ENCODE peak calls at places on chromosome 6, in five cellular contexts. One of them, this sample, is unnamed.

GRCh38 chr6:7920425-7920824 is 9.8 kb upstream of the TXNDC5 start:
- DNase-seq in CD8-positive, alpha-beta T cell: no peak
- DNase-seq in mammary epithelial cell: peak; percentile 73
- DNase-seq in cardiac muscle cell: no peak
- DNase-seq in small intestine: no peak
- DNase-seq in this sample: no peak

GRCh38 chr6:120355822-120356221 is 978.5 kb downstream of the TBC1D32 start:
- DNase-seq in cardiac muscle cell: peak; percentile 43
- DNase-seq in small intestine: no peak
- DNase-seq in CD8-positive, alpha-beta T cell: no peak
- DNase-seq in mammary epithelial cell: peak; percentile 35
- DNase-seq in this sample: no peak

GRCh38 chr6:111484655-111484974 is 1.6 kb upstream of the REV3L start:
- DNase-seq in small intestine: peak; percentile 18
- DNase-seq in CD8-positive, alpha-beta T cell: no peak
- DNase-seq in mammary epithelial cell: no peak
- DNase-seq in cardiac muscle cell: no peak
- DNase-seq in this sample: no peak

GRCh38 chr6:170221052-170221752 is 69.7 kb downstream of the DLL1 start:
- DNase-seq in small intestine: no peak
- DNase-seq in cardiac muscle cell: no peak
- DNase-seq in CD8-positive, alpha-beta T cell: no peak
- DNase-seq in mammary epithelial cell: no peak
- DNase-seq in this sample: no peak

GRCh38 chr6:160863782-160864181 is 127.8 kb upstream of the MAP3K4 start:
- DNase-seq in cardiac muscle cell: no peak
- DNase-seq in small intestine: no peak
- DNase-seq in mammary epithelial cell: no peak
- DNase-seq in CD8-positive, alpha-beta T cell: no peak
- DNase-seq in this sample: no peak

GRCh38 chr6:122871079-122871478 is 82.0 kb downstream of the SMPDL3A start:
- DNase-seq in cardiac muscle cell: peak; percentile 3
- DNase-seq in CD8-positive, alpha-beta T cell: no peak
- DNase-seq in small intestine: no peak
- DNase-seq in mammary epithelial cell: no peak
- DNase-seq in this sample: no peak

GRCh38 chr6:42784739-42785498 is 3.1 kb downstream of the BICRAL start:
- DNase-seq in cardiac muscle cell: no peak
- DNase-seq in mammary epithelial cell: no peak
- DNase-seq in CD8-positive, alpha-beta T cell: no peak
- DNase-seq in small intestine: no peak
- DNase-seq in this sample: no peak

GRCh38 chr6:110530671-110531070 is 54.3 kb upstream of the SLC22A16 start:
- DNase-seq in mammary epithelial cell: peak; percentile 80
- DNase-seq in CD8-positive, alpha-beta T cell: no peak
- DNase-seq in small intestine: peak; percentile 21
- DNase-seq in cardiac muscle cell: no peak
- DNase-seq in this sample: no peak

GRCh38 chr6:113488812-113489685 is 368.1 kb upstream of the MARCKS start:
- DNase-seq in mammary epithelial cell: no peak
- DNase-seq in CD8-positive, alpha-beta T cell: no peak
- DNase-seq in cardiac muscle cell: no peak
- DNase-seq in small intestine: peak; percentile 19
- DNase-seq in this sample: no peak

GRCh38 chr6:155883741-155884140 is 428.1 kb upstream of the NOX3 start:
- DNase-seq in small intestine: no peak
- DNase-seq in cardiac muscle cell: peak; percentile 18
- DNase-seq in mammary epithelial cell: no peak
- DNase-seq in CD8-positive, alpha-beta T cell: no peak
- DNase-seq in this sample: no peak

GRCh38 chr6:122008105-122009100 is 391.0 kb upstream of the HSF2 start:
- DNase-seq in mammary epithelial cell: no peak
- DNase-seq in cardiac muscle cell: peak; percentile 54
- DNase-seq in small intestine: no peak
- DNase-seq in CD8-positive, alpha-beta T cell: no peak
- DNase-seq in this sample: no peak

GRCh38 chr6:158819977-158820632 is 937 bp upstream of the EZR start:
- DNase-seq in cardiac muscle cell: no peak
- DNase-seq in CD8-positive, alpha-beta T cell: no peak
- DNase-seq in small intestine: no peak
- DNase-seq in mammary epithelial cell: peak; percentile 46
- DNase-seq in this sample: no peak

GRCh38 chr6:35895560-35895959 is 25.3 kb downstream of the SRPK1 start:
- DNase-seq in small intestine: no peak
- DNase-seq in cardiac muscle cell: no peak
- DNase-seq in mammary epithelial cell: peak; percentile 49
- DNase-seq in CD8-positive, alpha-beta T cell: no peak
- DNase-seq in this sample: no peak

GRCh38 chr6:116206231-116206903 is 47.5 kb downstream of the TSPYL4 start:
- DNase-seq in small intestine: no peak
- DNase-seq in cardiac muscle cell: peak; percentile 57
- DNase-seq in mammary epithelial cell: peak; percentile 80
- DNase-seq in CD8-positive, alpha-beta T cell: no peak
- DNase-seq in this sample: no peak

GRCh38 chr6:125114248-125114858 is 39.2 kb upstream of the TPD52L1 start:
- DNase-seq in cardiac muscle cell: peak; percentile 75
- DNase-seq in CD8-positive, alpha-beta T cell: no peak
- DNase-seq in small intestine: peak; percentile 64
- DNase-seq in mammary epithelial cell: peak; percentile 35
- DNase-seq in this sample: no peak

GRCh38 chr6:132962936-132963579 is 148.7 kb downstream of the RPS12 start:
- DNase-seq in cardiac muscle cell: peak; percentile 72
- DNase-seq in mammary epithelial cell: peak; percentile 42
- DNase-seq in CD8-positive, alpha-beta T cell: peak; percentile 21
- DNase-seq in small intestine: peak; percentile 52
- DNase-seq in this sample: no peak

GRCh38 chr6:43665376-43665775 is 20.5 kb downstream of the RSPH9 start:
- DNase-seq in mammary epithelial cell: no peak
- DNase-seq in CD8-positive, alpha-beta T cell: no peak
- DNase-seq in small intestine: no peak
- DNase-seq in cardiac muscle cell: no peak
- DNase-seq in this sample: no peak

GRCh38 chr6:99613705-99614429 is 7.2 kb downstream of the PRDM13 start:
- DNase-seq in cardiac muscle cell: no peak
- DNase-seq in small intestine: no peak
- DNase-seq in mammary epithelial cell: no peak
- DNase-seq in CD8-positive, alpha-beta T cell: no peak
- DNase-seq in this sample: no peak

GRCh38 chr6:41170547-41171160 is 7.7 kb upstream of the TREM2 start:
- DNase-seq in mammary epithelial cell: no peak
- DNase-seq in small intestine: no peak
- DNase-seq in cardiac muscle cell: no peak
- DNase-seq in CD8-positive, alpha-beta T cell: no peak
- DNase-seq in this sample: no peak

GRCh38 chr6:41517473-41517872 is 28.7 kb upstream of the FOXP4 start:
- DNase-seq in cardiac muscle cell: no peak
- DNase-seq in small intestine: no peak
- DNase-seq in CD8-positive, alpha-beta T cell: no peak
- DNase-seq in mammary epithelial cell: no peak
- DNase-seq in this sample: no peak

GRCh38 chr6:117076076-117076475 is 189.3 kb upstream of the VGLL2 start:
- DNase-seq in mammary epithelial cell: no peak
- DNase-seq in CD8-positive, alpha-beta T cell: no peak
- DNase-seq in small intestine: no peak
- DNase-seq in cardiac muscle cell: no peak
- DNase-seq in this sample: no peak

GRCh38 chr6:167794386-167795157 is 32.1 kb upstream of the AFDN start:
- DNase-seq in cardiac muscle cell: no peak
- DNase-seq in CD8-positive, alpha-beta T cell: no peak
- DNase-seq in small intestine: no peak
- DNase-seq in mammary epithelial cell: no peak
- DNase-seq in this sample: no peak

GRCh38 chr6:167789358-167789757 is 37.4 kb upstream of the AFDN start:
- DNase-seq in cardiac muscle cell: no peak
- DNase-seq in CD8-positive, alpha-beta T cell: no peak
- DNase-seq in small intestine: no peak
- DNase-seq in mammary epithelial cell: no peak
- DNase-seq in this sample: no peak

GRCh38 chr6:167791036-167791779 is 35.5 kb upstream of the AFDN start:
- DNase-seq in small intestine: no peak
- DNase-seq in mammary epithelial cell: peak; percentile 71
- DNase-seq in CD8-positive, alpha-beta T cell: no peak
- DNase-seq in cardiac muscle cell: peak; percentile 39
- DNase-seq in this sample: no peak

GRCh38 chr6:167793421-167793820 is 33.3 kb upstream of the AFDN start:
- DNase-seq in cardiac muscle cell: no peak
- DNase-seq in mammary epithelial cell: no peak
- DNase-seq in CD8-positive, alpha-beta T cell: no peak
- DNase-seq in small intestine: peak; percentile 48
- DNase-seq in this sample: no peak

GRCh38 chr6:167791780-167792478 is 34.8 kb upstream of the AFDN start:
- DNase-seq in cardiac muscle cell: no peak
- DNase-seq in CD8-positive, alpha-beta T cell: no peak
- DNase-seq in mammary epithelial cell: no peak
- DNase-seq in small intestine: no peak
- DNase-seq in this sample: no peak
- H3K4me1 ChIP-seq in cardiac muscle cell: no peaks in the 10 kb centered on the region
- H3K4me1 ChIP-seq in CD8-positive, alpha-beta T cell: no peaks in the 10 kb centered on the region
- H3K4me1 ChIP-seq in mammary epithelial cell: peaks cover 9% of the 10 kb centered on the region
- H3K4me1 ChIP-seq in small intestine: no peaks in the 10 kb centered on the region
- H3K4me1 ChIP-seq in this sample: no peaks in the 10 kb centered on the region

DNA sequence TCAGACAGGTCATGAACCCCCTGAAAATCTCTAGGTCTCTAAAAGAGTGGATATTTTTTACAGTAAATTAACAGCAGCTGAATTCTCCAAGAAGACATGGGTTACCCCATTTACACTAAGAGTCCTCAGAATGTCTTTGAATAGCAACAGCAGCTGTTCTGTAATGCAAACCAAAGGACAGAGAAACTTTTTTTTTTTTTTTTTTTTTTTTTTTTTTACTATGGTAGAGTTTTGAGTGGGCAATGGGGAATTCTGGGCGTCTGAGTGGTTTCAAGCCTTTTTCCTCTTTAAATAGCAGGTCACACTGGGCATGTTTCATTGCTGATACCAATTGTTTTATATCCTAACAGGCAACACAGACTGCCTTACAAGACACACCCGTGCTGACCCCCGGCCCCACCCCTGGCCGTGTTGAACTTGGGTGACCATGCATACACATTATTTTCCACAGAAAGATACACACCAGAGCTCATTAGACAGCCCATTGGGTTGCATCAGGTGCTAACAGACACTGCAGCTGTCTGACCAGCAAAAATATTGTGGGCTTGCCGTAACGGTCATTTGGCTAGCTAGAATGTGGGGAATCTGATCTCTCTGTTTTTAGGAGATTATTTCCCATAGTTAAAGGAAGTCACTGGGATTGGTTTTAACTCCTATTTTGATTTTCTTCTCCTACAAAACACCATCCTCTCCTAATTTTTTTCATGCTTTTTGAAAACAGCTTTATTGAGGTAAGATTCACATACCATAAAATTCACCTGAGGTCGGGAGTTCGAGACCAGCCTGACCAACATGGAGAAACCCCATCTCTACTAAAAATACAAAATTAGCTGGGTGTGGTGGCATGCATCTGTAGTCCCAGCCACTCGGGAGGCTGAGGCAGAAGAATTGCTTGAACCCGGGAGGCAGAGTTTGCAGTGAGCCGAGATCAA is 26.7 kb upstream of the IRF4 start:
- DNase-seq in cardiac muscle cell: no peak
- DNase-seq in CD8-positive, alpha-beta T cell: no peak
- DNase-seq in mammary epithelial cell: no peak
- DNase-seq in small intestine: no peak
- DNase-seq in this sample: no peak
- H3K9me3 ChIP-seq in cardiac muscle cell: peaks cover 3% of the 10 kb centered on the region
- H3K9me3 ChIP-seq in CD8-positive, alpha-beta T cell: no peaks in the 10 kb centered on the region
- H3K9me3 ChIP-seq in mammary epithelial cell: peaks cover 37% of the 10 kb centered on the region
- H3K9me3 ChIP-seq in small intestine: no peaks in the 10 kb centered on the region
- H3K9me3 ChIP-seq in this sample: peaks cover 20% of the 10 kb centered on the region

GRCh38 chr6:48744948-48745347 is 634.0 kb upstream of the PTCHD4 start:
- DNase-seq in CD8-positive, alpha-beta T cell: no peak
- DNase-seq in mammary epithelial cell: peak; percentile 77
- DNase-seq in cardiac muscle cell: peak; percentile 58
- DNase-seq in small intestine: no peak
- DNase-seq in this sample: no peak

GRCh38 chr6:48743738-48744137 is 632.7 kb upstream of the PTCHD4 start:
- DNase-seq in mammary epithelial cell: no peak
- DNase-seq in small intestine: no peak
- DNase-seq in cardiac muscle cell: no peak
- DNase-seq in CD8-positive, alpha-beta T cell: no peak
- DNase-seq in this sample: no peak

GRCh38 chr6:48747471-48747870 is 636.5 kb upstream of the PTCHD4 start:
- DNase-seq in small intestine: no peak
- DNase-seq in cardiac muscle cell: no peak
- DNase-seq in mammary epithelial cell: peak; percentile 27
- DNase-seq in CD8-positive, alpha-beta T cell: no peak
- DNase-seq in this sample: no peak

DNA sequence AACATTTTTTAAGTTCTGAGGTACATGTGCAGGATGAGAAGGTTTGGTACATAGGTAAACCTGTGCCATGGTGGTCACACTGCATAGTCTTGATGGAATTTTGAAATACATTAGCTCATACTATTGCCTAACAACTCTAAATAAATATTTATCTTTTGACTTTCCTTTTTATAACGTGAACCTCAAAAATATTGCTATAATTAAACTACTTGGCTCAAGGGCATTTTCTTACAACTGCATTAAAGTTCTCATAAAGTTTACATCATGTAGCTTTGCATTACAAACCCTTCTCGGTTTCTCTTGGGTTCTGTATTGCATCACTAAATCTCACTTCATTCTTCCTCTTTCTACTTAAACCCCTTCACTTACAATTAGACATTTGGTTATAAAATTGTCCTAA is 636.0 kb upstream of the PTCHD4 start:
- DNase-seq in CD8-positive, alpha-beta T cell: no peak
- DNase-seq in cardiac muscle cell: no peak
- DNase-seq in mammary epithelial cell: peak; percentile 74
- DNase-seq in small intestine: no peak
- DNase-seq in this sample: no peak
- H3K4me1 ChIP-seq in CD8-positive, alpha-beta T cell: no peaks in the 10 kb centered on the region
- H3K4me1 ChIP-seq in cardiac muscle cell: no peaks in the 10 kb centered on the region
- H3K4me1 ChIP-seq in mammary epithelial cell: peaks cover 3% of the 10 kb centered on the region
- H3K4me1 ChIP-seq in small intestine: no peaks in the 10 kb centered on the region
- H3K4me1 ChIP-seq in this sample: no peaks in the 10 kb centered on the region

GRCh38 chr6:140180306-140180705 is 805.9 kb upstream of the CITED2 start:
- DNase-seq in cardiac muscle cell: no peak
- DNase-seq in mammary epithelial cell: no peak
- DNase-seq in CD8-positive, alpha-beta T cell: no peak
- DNase-seq in small intestine: no peak
- DNase-seq in this sample: no peak

GRCh38 chr6:140182819-140183218 is 808.4 kb upstream of the CITED2 start:
- DNase-seq in cardiac muscle cell: no peak
- DNase-seq in CD8-positive, alpha-beta T cell: no peak
- DNase-seq in mammary epithelial cell: no peak
- DNase-seq in small intestine: no peak
- DNase-seq in this sample: no peak

GRCh38 chr6:140183881-140184280 is 809.4 kb upstream of the CITED2 start:
- DNase-seq in mammary epithelial cell: no peak
- DNase-seq in CD8-positive, alpha-beta T cell: no peak
- DNase-seq in small intestine: no peak
- DNase-seq in cardiac muscle cell: no peak
- DNase-seq in this sample: no peak

DNA sequence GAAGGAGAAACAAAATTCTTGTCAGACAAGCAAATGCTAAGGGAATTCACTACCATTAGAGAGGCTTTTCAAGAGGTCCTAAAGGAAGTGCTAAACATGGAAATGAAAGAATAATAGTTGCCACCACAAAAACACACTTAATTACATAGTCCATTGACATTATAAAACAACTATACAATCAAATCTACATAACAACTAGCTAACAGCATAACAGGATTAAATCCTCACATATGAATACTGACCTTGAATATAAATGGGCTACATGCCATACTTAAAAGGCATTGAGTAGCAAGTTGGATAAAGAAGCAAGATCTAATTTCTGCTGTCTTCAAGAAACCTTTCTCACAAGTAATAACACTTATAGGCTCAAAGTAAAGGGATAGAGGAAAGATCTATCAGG is 811.5 kb upstream of the CITED2 start:
- DNase-seq in mammary epithelial cell: no peak
- DNase-seq in cardiac muscle cell: no peak
- DNase-seq in CD8-positive, alpha-beta T cell: no peak
- DNase-seq in small intestine: no peak
- DNase-seq in this sample: no peak
- H3K9me3 ChIP-seq in mammary epithelial cell: no peaks in the 10 kb centered on the region
- H3K9me3 ChIP-seq in cardiac muscle cell: no peaks in the 10 kb centered on the region
- H3K9me3 ChIP-seq in CD8-positive, alpha-beta T cell: no peaks in the 10 kb centered on the region
- H3K9me3 ChIP-seq in small intestine: no peaks in the 10 kb centered on the region
- H3K9me3 ChIP-seq in this sample: no peaks in the 10 kb centered on the region

This sample was measured in ascending aorta.